ENCODE peak calls at places on chromosomes 5 and 9, in four cellular contexts. One of them, this sample, is unnamed.

GRCh38 chr9:108478431-108478837 is 377.4 kb downstream of the ACTL7B start:
- DNase-seq in HCT116: no peak
- DNase-seq in H9: no peak
- DNase-seq in neuronal stem cell: no peak
- DNase-seq in this sample: peak

GRCh38 chr5:57408714-57409113 is 73.9 kb downstream of the ACTBL2 start:
- DNase-seq in HCT116: no peak
- DNase-seq in H9: no peak
- DNase-seq in neuronal stem cell: no peak
- DNase-seq in this sample: peak

GRCh38 chr9:22022396-22022795 is 13.3 kb upstream of the CDKN2B start:
- DNase-seq in HCT116: no peak
- DNase-seq in H9: no peak
- DNase-seq in neuronal stem cell: no peak
- DNase-seq in this sample: no peak

GRCh38 chr9:97425992-97426336 is 14.1 kb downstream of the TDRD7 start:
- DNase-seq in HCT116: no peak
- DNase-seq in H9: no peak
- DNase-seq in neuronal stem cell: no peak
- DNase-seq in this sample: no peak

GRCh38 chr5:63500242-63500641 is 462.0 kb downstream of the HTR1A start:
- DNase-seq in HCT116: no peak
- DNase-seq in H9: no peak
- DNase-seq in neuronal stem cell: no peak
- DNase-seq in this sample: no peak

GRCh38 chr5:157306690-157307089 is 40.8 kb downstream of the CYFIP2 start:
- DNase-seq in HCT116: no peak
- DNase-seq in H9: no peak
- DNase-seq in neuronal stem cell: no peak
- DNase-seq in this sample: no peak

GRCh38 chr5:66647146-66647856 is 51.1 kb downstream of the MAST4 start:
- DNase-seq in HCT116: no peak
- DNase-seq in H9: no peak
- DNase-seq in neuronal stem cell: no peak
- DNase-seq in this sample: no peak

GRCh38 chr5:151632524-151632923 is 41.4 kb upstream of the FAT2 start:
- DNase-seq in HCT116: no peak
- DNase-seq in H9: no peak
- DNase-seq in neuronal stem cell: no peak
- DNase-seq in this sample: no peak

GRCh38 chr5:122458278-122458872 is 146.3 kb downstream of the SNCAIP start:
- DNase-seq in HCT116: peak
- DNase-seq in H9: no peak
- DNase-seq in neuronal stem cell: no peak
- DNase-seq in this sample: peak

GRCh38 chr5:7078090-7078489 is 317.8 kb upstream of the ADCY2 start:
- DNase-seq in HCT116: no peak
- DNase-seq in H9: no peak
- DNase-seq in neuronal stem cell: no peak
- DNase-seq in this sample: no peak

GRCh38 chr5:142697846-142698245 is 12.0 kb upstream of the FGF1 start:
- DNase-seq in HCT116: no peak
- DNase-seq in H9: no peak
- DNase-seq in neuronal stem cell: no peak
- DNase-seq in this sample: peak

GRCh38 chr5:31581498-31582099 is 49.5 kb downstream of the C5orf22 start:
- DNase-seq in HCT116: peak
- DNase-seq in H9: no peak
- DNase-seq in neuronal stem cell: peak
- DNase-seq in this sample: peak

GRCh38 chr5:17157916-17158529 is 59.4 kb upstream of the BASP1 start:
- DNase-seq in HCT116: no peak
- DNase-seq in H9: no peak
- DNase-seq in neuronal stem cell: no peak
- DNase-seq in this sample: peak

GRCh38 chr5:99088309-99088708 is 159.5 kb upstream of the CHD1 start:
- DNase-seq in HCT116: no peak
- DNase-seq in H9: no peak
- DNase-seq in neuronal stem cell: no peak
- DNase-seq in this sample: peak

GRCh38 chr9:93678199-93679019 is 102.0 kb downstream of the PHF2 start:
- DNase-seq in HCT116: no peak
- DNase-seq in H9: peak
- DNase-seq in neuronal stem cell: no peak
- DNase-seq in this sample: no peak

GRCh38 chr9:128128836-128129590 is 1.5 kb upstream of the PTGES2 start:
- DNase-seq in HCT116: no peak
- DNase-seq in H9: no peak
- DNase-seq in neuronal stem cell: no peak
- DNase-seq in this sample: no peak

GRCh38 chr9:123048748-123049147 is 15.3 kb downstream of the GPR21 start:
- DNase-seq in HCT116: no peak
- DNase-seq in H9: no peak
- DNase-seq in neuronal stem cell: no peak
- DNase-seq in this sample: no peak

GRCh38 chr5:171848911-171849520 is 63.4 kb downstream of the SMIM23 start:
- DNase-seq in HCT116: no peak
- DNase-seq in H9: no peak
- DNase-seq in neuronal stem cell: no peak
- DNase-seq in this sample: no peak

GRCh38 chr9:18480649-18481048 is 6.7 kb downstream of the ADAMTSL1 start:
- DNase-seq in HCT116: no peak
- DNase-seq in H9: no peak
- DNase-seq in neuronal stem cell: no peak
- DNase-seq in this sample: no peak

GRCh38 chr9:16986441-16987387 is 116.2 kb upstream of the BNC2 start:
- DNase-seq in HCT116: no peak
- DNase-seq in H9: no peak
- DNase-seq in neuronal stem cell: no peak
- DNase-seq in this sample: peak

GRCh38 chr5:2802693-2803365 is 51.4 kb upstream of the IRX2 start:
- DNase-seq in HCT116: no peak
- DNase-seq in H9: no peak
- DNase-seq in neuronal stem cell: no peak
- DNase-seq in this sample: no peak

GRCh38 chr5:127643607-127644006 is 5.3 kb upstream of the CTXN3 start:
- DNase-seq in HCT116: no peak
- DNase-seq in H9: no peak
- DNase-seq in neuronal stem cell: no peak
- DNase-seq in this sample: no peak

GRCh38 chr9:22238809-22239684 is 207.6 kb upstream of the DMRTA1 start:
- DNase-seq in HCT116: peak
- DNase-seq in H9: no peak
- DNase-seq in neuronal stem cell: no peak
- DNase-seq in this sample: peak

GRCh38 chr5:177389368-177390169 is 5.3 kb downstream of the SLC34A1 start:
- DNase-seq in HCT116: peak
- DNase-seq in H9: peak
- DNase-seq in neuronal stem cell: no peak
- DNase-seq in this sample: peak

GRCh38 chr9:129258823-129259301 is 80.8 kb upstream of the IER5L start:
- DNase-seq in HCT116: no peak
- DNase-seq in H9: no peak
- DNase-seq in neuronal stem cell: no peak
- DNase-seq in this sample: no peak

GRCh38 chr5:137515238-137515637 is 16.1 kb upstream of the SPOCK1 start:
- DNase-seq in HCT116: no peak
- DNase-seq in H9: no peak
- DNase-seq in neuronal stem cell: no peak
- DNase-seq in this sample: no peak

GRCh38 chr9:98789765-98790600 is 6.4 kb downstream of the ANKS6 start:
- DNase-seq in HCT116: no peak
- DNase-seq in H9: no peak
- DNase-seq in neuronal stem cell: no peak
- DNase-seq in this sample: no peak

GRCh38 chr5:118687085-118687484 is 301.3 kb downstream of the DTWD2 start:
- DNase-seq in HCT116: no peak
- DNase-seq in H9: no peak
- DNase-seq in neuronal stem cell: no peak
- DNase-seq in this sample: no peak

GRCh38 chr9:129284607-129285291 is 106.7 kb upstream of the IER5L start:
- DNase-seq in HCT116: no peak
- DNase-seq in H9: no peak
- DNase-seq in neuronal stem cell: no peak
- DNase-seq in this sample: no peak

GRCh38 chr5:171322527-171322926 is 13.5 kb downstream of the TLX3 start:
- DNase-seq in HCT116: no peak
- DNase-seq in H9: no peak
- DNase-seq in neuronal stem cell: no peak
- DNase-seq in this sample: no peak

GRCh38 chr5:95530441-95530840 is 24.3 kb downstream of the SKIC3 start:
- DNase-seq in HCT116: no peak
- DNase-seq in H9: no peak
- DNase-seq in neuronal stem cell: no peak
- DNase-seq in this sample: peak

GRCh38 chr5:115571441-115571878 is 26.9 kb upstream of the FEM1C start:
- DNase-seq in HCT116: no peak
- DNase-seq in H9: peak
- DNase-seq in neuronal stem cell: peak
- DNase-seq in this sample: no peak
- H3K4me2 ChIP-seq in HCT116: no peak
- H3K4me2 ChIP-seq in H9: no peak
- H3K4me2 ChIP-seq in neuronal stem cell: no peak
- H3K4me2 ChIP-seq in this sample: no peak

DNA sequence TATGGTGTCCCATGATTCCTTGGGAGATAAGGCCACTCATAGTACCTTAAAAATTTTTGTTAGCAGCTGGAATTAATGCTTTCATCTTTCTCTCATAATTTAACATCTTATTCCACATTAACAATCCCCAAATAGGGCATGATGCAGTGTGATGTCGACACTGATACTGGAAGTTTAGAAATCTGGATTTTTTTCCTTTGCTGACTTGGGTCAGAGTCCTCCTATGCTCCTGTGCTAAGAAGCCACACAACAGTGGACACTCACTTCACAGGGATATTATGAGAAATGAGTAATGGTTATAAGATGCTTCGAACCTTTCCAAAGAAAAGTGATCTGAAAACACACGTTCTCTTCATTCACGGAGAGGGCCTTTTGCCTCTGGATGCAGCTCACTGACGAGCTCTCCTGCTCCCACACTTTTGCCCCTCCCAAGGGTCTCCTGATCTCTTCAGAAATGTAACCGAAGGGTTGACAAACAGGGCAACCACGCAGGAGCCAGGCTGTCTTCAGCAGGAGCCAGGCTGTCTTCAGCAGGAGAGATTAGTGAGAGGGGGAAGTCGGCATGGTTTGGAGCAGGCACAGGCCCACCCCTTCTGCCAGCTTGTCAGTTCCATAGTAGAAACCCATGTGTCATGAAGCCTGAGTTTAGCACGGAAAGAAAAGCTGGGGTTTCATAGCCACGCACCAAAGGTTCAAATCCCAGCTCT is 247.8 kb downstream of the AOPEP start:
- DNase-seq in HCT116: no peak
- DNase-seq in H9: no peak
- DNase-seq in neuronal stem cell: no peak
- DNase-seq in this sample: no peak
- H3K4me2 ChIP-seq in HCT116: no peak
- H3K4me2 ChIP-seq in H9: no peak
- H3K4me2 ChIP-seq in neuronal stem cell: no peak
- H3K4me2 ChIP-seq in this sample: no peak

GRCh38 chr9:120368799-120369198 is 211.2 kb downstream of the CDK5RAP2 start:
- DNase-seq in HCT116: no peak
- DNase-seq in H9: no peak
- DNase-seq in neuronal stem cell: no peak
- DNase-seq in this sample: no peak
- H3K4me2 ChIP-seq in HCT116: no peak
- H3K4me2 ChIP-seq in H9: no peak
- H3K4me2 ChIP-seq in neuronal stem cell: no peak
- H3K4me2 ChIP-seq in this sample: no peak

DNA sequence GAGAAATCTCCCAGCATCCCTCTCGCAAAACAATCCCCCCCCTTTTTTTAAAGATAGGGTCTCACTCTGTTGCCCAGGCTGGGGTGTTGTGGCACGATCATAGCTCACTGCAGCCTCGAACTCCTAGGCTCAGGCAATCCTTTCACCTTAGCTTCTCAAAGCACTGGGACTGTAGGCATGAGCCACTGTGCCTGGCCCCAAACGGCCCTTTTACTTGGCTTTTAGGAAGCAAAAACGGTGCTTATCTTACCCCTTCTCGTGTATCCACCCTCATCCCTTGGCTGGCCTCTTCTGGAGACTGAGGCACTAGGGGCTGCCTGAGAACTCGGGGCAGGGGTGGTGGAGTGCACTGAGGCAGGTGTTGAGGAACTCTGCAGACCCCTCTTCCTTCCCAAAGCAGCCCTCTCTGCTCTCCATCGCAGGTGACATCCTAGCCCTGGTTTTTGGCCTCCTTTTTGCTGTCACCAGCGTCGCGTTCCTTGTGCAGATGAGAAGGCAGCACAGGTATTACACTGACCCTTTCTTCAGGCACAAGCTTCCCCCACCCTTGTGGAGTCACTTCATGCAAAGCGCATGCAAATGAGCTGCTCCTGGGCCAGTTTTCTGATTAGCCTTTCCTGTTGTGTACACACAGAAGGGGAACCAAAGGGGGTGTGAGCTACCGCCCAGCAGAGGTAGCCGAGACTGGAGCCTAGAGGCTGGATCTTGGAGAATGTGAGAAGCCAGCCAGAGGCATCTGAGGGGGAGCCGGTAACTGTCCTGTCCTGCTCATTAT is 6.8 kb downstream of the CA9 start:
- DNase-seq in HCT116: no peak
- DNase-seq in H9: peak
- DNase-seq in neuronal stem cell: no peak
- DNase-seq in this sample: no peak
- H3K4me2 ChIP-seq in HCT116: no peak
- H3K4me2 ChIP-seq in H9: peak
- H3K4me2 ChIP-seq in neuronal stem cell: no peak
- H3K4me2 ChIP-seq in this sample: no peak

This sample was measured in mesenchymal stem cell.